ENCODE peak calls at places on chromosomes 5 and 9, in ten cellular contexts. R, P, Y, M, I, C, F, X, S and U are unnamed samples.

GRCh38 chr9:130461218-130461630 is 16.5 kb downstream of the ASS1 start:
- DNase-seq in R (peak; percentile 58), P (peak; percentile 80), Y (peak; percentile 39), M (peak; percentile 86), I (peak; percentile 10), C (peak; percentile 65), F (peak; percentile 62), X (no peak), S (peak; percentile 12), U (peak; percentile 80)

GRCh38 chr5:136364307-136364706 is 1.0 kb downstream of the TRPC7 start:
- DNase-seq in R (no peak), P (no peak), Y (peak; percentile 7), M (no peak), I (no peak), C (no peak), F (no peak), X (no peak), S (no peak), U (no peak)

GRCh38 chr9:83508072-83508471 is 30.1 kb downstream of the FRMD3 start:
- DNase-seq in R (no peak), P (no peak), Y (no peak), M (no peak), I (no peak), C (peak; percentile 28), F (no peak), X (no peak), S (no peak), U (no peak)

GRCh38 chr9:37262410-37262809 is 142.0 kb downstream of the ZCCHC7 start:
- DNase-seq in R (no peak), P (no peak), Y (peak; percentile 47), M (no peak), I (peak; percentile 30), C (no peak), F (no peak), X (no peak), S (no peak), U (no peak)

GRCh38 chr5:145161384-145161783 is 673.8 kb downstream of the PRELID2 start:
- DNase-seq in R (no peak), P (no peak), Y (no peak), M (no peak), I (no peak), C (no peak), F (no peak), X (no peak), S (no peak), U (no peak)

GRCh38 chr9:134484479-134484878 is 157.1 kb upstream of the COL5A1 start:
- DNase-seq in R (no peak), P (peak; percentile 51), Y (no peak), M (no peak), I (no peak), C (no peak), F (peak; percentile 8), X (no peak), S (no peak), U (no peak)

GRCh38 chr5:151251621-151252020 is 1.4 kb upstream of the GM2A start:
- DNase-seq in R (no peak), P (no peak), Y (no peak), M (no peak), I (no peak), C (no peak), F (no peak), X (no peak), S (no peak), U (no peak)

GRCh38 chr5:96703384-96703910 is 41.3 kb downstream of the CAST start:
- DNase-seq in R (no peak), P (no peak), Y (no peak), M (no peak), I (no peak), C (no peak), F (no peak), X (no peak), S (no peak), U (no peak)

GRCh38 chr9:103942652-103943051 is 151.5 kb upstream of the SMC2 start:
- DNase-seq in R (no peak), P (no peak), Y (no peak), M (no peak), I (no peak), C (no peak), F (no peak), X (no peak), S (no peak), U (no peak)

GRCh38 chr5:176425138-176425537 is 8.8 kb upstream of the CLTB start:
- DNase-seq in R (no peak), P (no peak), Y (no peak), M (no peak), I (peak; percentile 94), C (no peak), F (no peak), X (no peak), S (no peak), U (no peak)
- H3K9me3 ChIP-seq in R (no peaks in the 10 kb centered on the region), P (no peaks in the 10 kb centered on the region), Y (peaks cover 4% of the 10 kb centered on the region), M (no peaks in the 10 kb centered on the region), I (no peaks in the 10 kb centered on the region), C (peaks cover 13% of the 10 kb centered on the region), F (no peaks in the 10 kb centered on the region), X (no peaks in the 10 kb centered on the region), S (no peaks in the 10 kb centered on the region), U (no peaks in the 10 kb centered on the region)

GRCh38 chr5:138527170-138527569 is 15.9 kb downstream of the ETF1 start:
- DNase-seq in R (no peak), P (no peak), Y (no peak), M (no peak), I (no peak), C (no peak), F (no peak), X (no peak), S (no peak), U (no peak)

GRCh38 chr5:138528744-138529469 is 14.1 kb downstream of the ETF1 start:
- DNase-seq in R (no peak), P (no peak), Y (no peak), M (no peak), I (no peak), C (no peak), F (no peak), X (no peak), S (no peak), U (no peak)

GRCh38 chr5:138533973-138534941 is 8.8 kb downstream of the ETF1 start:
- DNase-seq in R (no peak), P (no peak), Y (no peak), M (no peak), I (no peak), C (no peak), F (no peak), X (no peak), S (no peak), U (no peak)

GRCh38 chr5:138528208-138528607 is 14.8 kb downstream of the ETF1 start:
- DNase-seq in R (no peak), P (no peak), Y (no peak), M (no peak), I (peak; percentile 35), C (no peak), F (no peak), X (no peak), S (no peak), U (no peak)

DNA sequence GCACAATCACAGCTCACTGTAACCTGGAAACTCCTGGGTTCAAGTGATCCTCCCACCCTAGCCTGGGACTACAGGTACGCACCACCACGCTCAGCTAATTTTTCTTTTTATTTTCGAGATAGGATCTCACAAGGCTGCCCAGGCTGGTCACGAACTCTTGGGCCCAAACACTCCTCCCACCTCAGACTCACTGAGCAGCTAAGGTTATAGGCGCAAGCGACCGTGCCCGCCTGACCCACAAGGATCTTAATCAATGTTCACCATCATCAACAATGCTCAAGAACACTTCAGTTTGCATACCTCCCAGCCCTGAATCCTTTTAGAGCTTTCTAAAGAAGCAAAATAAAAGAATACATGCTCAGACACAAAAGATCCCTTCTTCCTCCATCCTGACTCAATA is 13.2 kb downstream of the ETF1 start:
- DNase-seq in R (no peak), P (no peak), Y (no peak), M (no peak), I (no peak), C (no peak), F (no peak), X (no peak), S (no peak), U (no peak)
- H3K27ac ChIP-seq in R (no peak overlapping the region), P (no peak overlapping the region), Y (no peak overlapping the region), M (no peak overlapping the region), I (no peak overlapping the region), C (no peak overlapping the region), F (no peak overlapping the region), X (no peak overlapping the region), S (no peak overlapping the region), U (no peak overlapping the region)

GRCh38 chr9:18397076-18397475 is 76.9 kb upstream of the ADAMTSL1 start:
- DNase-seq in R (no peak), P (no peak), Y (no peak), M (no peak), I (no peak), C (no peak), F (no peak), X (no peak), S (no peak), U (no peak)

GRCh38 chr9:18394847-18395355 is 79.1 kb upstream of the ADAMTSL1 start:
- DNase-seq in R (no peak), P (no peak), Y (no peak), M (no peak), I (no peak), C (no peak), F (no peak), X (no peak), S (no peak), U (no peak)

GRCh38 chr9:18393340-18394130 is 80.4 kb upstream of the ADAMTSL1 start:
- DNase-seq in R (peak; percentile 45), P (no peak), Y (peak; percentile 88), M (no peak), I (peak; percentile 97), C (no peak), F (no peak), X (no peak), S (peak; percentile 71), U (no peak)

GRCh38 chr9:18390393-18390792 is 83.6 kb upstream of the ADAMTSL1 start:
- DNase-seq in R (no peak), P (no peak), Y (no peak), M (no peak), I (no peak), C (no peak), F (no peak), X (no peak), S (no peak), U (no peak)

DNA sequence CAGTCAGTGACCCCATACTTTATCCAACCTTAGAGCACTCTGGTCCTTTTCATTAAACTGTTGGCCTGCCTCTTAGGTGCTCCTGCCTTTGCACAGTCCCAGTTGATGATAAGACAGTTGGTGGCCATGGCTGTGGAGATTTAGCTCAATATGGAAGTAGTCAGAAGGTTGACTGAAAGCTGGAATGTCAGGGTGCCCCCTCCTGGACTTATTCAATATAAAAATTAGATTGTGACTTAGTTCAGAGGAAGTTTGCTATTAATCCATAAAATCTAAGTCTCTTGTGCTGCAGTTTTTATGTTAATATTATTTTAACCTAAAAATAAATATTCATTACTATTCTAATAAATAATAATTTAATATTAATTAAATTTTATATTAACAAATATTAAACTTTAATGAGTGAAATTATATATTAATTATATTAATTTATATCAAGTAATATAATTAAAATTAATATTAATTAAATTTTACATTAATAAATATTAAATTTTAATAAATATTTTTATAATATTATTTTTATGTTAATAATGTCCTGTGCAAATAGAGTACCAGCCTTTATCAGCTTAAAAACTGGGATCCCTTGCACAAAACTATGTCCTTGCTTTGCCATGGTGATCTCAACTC is 77.7 kb upstream of the ADAMTSL1 start:
- DNase-seq in R (no peak), P (no peak), Y (peak; percentile 24), M (no peak), I (peak; percentile 17), C (no peak), F (no peak), X (no peak), S (no peak), U (no peak)
- TF ChIP-seq CTCF in R (no peak), P (no peak), Y (no peak), M (no peak), I (peak; percentile 12), C (peak; percentile 12), F (no peak), X (no peak), S (no peak), U (no peak)

GRCh38 chr9:40911647-40912046 is 216.8 kb downstream of the FOXD4L6 start:
- DNase-seq in R (no peak), P (no peak), Y (no peak), M (peak; percentile 21), I (no peak), C (no peak), F (no peak), X (no peak), S (no peak), U (no peak)
- H3K9me3 ChIP-seq in R (peaks cover 95% of the 10 kb centered on the region), P (peaks cover 96% of the 10 kb centered on the region), Y (peaks cover 91% of the 10 kb centered on the region), M (peaks cover 77% of the 10 kb centered on the region), I (no peaks in the 10 kb centered on the region), C (peaks cover 15% of the 10 kb centered on the region), F (peaks cover 100% of the 10 kb centered on the region), X (peaks cover 100% of the 10 kb centered on the region), S (no peaks in the 10 kb centered on the region), U (peaks cover 91% of the 10 kb centered on the region)